ENCODE peak calls at places on chromosomes 11 and 22, in seven cellular contexts. R is endothelial cell, C is psoas muscle, G is tibial nerve, F is AG10803, U is GM13977, J is WTC11. N is an unnamed sample.

GRCh38 chr11:34850339-34850738 is 65.8 kb downstream of the APIP start:
- DNase-seq in R (no peak), C (no peak), G (no peak), F (no peak), U (no peak), J (no peak), N (no peak)

GRCh38 chr22:41696714-41697113 is 2.6 kb upstream of the MEI1 start:
- DNase-seq in R (no peak), C (no peak), G (no peak), F (no peak), U (no peak), J (no peak), N (no peak)

GRCh38 chr11:17610402-17610894 is 63.4 kb downstream of the OTOG start:
- DNase-seq in R (no peak), C (no peak), G (no peak), F (no peak), U (no peak), J (no peak), N (no peak)

GRCh38 chr22:38220653-38221386 is 19.0 kb downstream of the MAFF start:
- DNase-seq in R (no peak), C (no peak), G (no peak), F (no peak), U (no peak), J (no peak), N (no peak)

GRCh38 chr11:12818333-12819015 is 144.3 kb downstream of the TEAD1 start:
- DNase-seq in R (no peak), C (no peak), G (no peak), F (peak), U (no peak), J (no peak), N (no peak)

GRCh38 chr11:111764621-111765020 is 1.6 kb downstream of the PPP2R1B start:
- DNase-seq in R (no peak), C (no peak), G (no peak), F (peak), U (no peak), J (no peak), N (no peak)

GRCh38 chr11:7603031-7603781 is 70.1 kb downstream of the CYB5R2 start:
- DNase-seq in R (no peak), C (no peak), G (no peak), F (peak), U (no peak), J (no peak), N (no peak)

GRCh38 chr11:74004694-74005615 is 3.9 kb downstream of the UCP3 start:
- DNase-seq in R (no peak), C (no peak), G (no peak), F (no peak), U (no peak), J (no peak), N (peak)

GRCh38 chr11:86812322-86812670 is 12.0 kb downstream of the PRSS23 start:
- DNase-seq in R (no peak), C (no peak), G (no peak), F (no peak), U (no peak), J (no peak), N (no peak)

GRCh38 chr11:121814962-121815361 is 301.1 kb downstream of the BLID start:
- DNase-seq in R (no peak), C (no peak), G (no peak), F (peak), U (no peak), J (no peak), N (no peak)

GRCh38 chr11:128346808-128347207 is 240.6 kb downstream of the ETS1 start:
- DNase-seq in R (no peak), C (no peak), G (no peak), F (no peak), U (no peak), J (no peak), N (peak)

GRCh38 chr22:29263791-29264216 is 4.0 kb downstream of the RHBDD3 start:
- DNase-seq in R (no peak), C (no peak), G (no peak), F (no peak), U (no peak), J (no peak), N (no peak)

GRCh38 chr11:133981156-133981555 is 24.4 kb upstream of the IGSF9B start:
- DNase-seq in R (no peak), C (no peak), G (no peak), F (no peak), U (no peak), J (no peak), N (no peak)

GRCh38 chr11:27392278-27392677 is 29.3 kb upstream of the CCDC34 start:
- DNase-seq in R (no peak), C (no peak), G (no peak), F (no peak), U (no peak), J (no peak), N (no peak)

GRCh38 chr11:27388869-27389268 is 25.9 kb upstream of the CCDC34 start:
- DNase-seq in R (no peak), C (no peak), G (no peak), F (no peak), U (no peak), J (no peak), N (no peak)

GRCh38 chr11:27390959-27391326 is 27.9 kb upstream of the CCDC34 start:
- DNase-seq in R (no peak), C (no peak), G (no peak), F (peak), U (no peak), J (no peak), N (no peak)

GRCh38 chr11:27391336-27392015 is 28.5 kb upstream of the CCDC34 start:
- DNase-seq in R (no peak), C (no peak), G (no peak), F (no peak), U (no peak), J (no peak), N (no peak)

DNA sequence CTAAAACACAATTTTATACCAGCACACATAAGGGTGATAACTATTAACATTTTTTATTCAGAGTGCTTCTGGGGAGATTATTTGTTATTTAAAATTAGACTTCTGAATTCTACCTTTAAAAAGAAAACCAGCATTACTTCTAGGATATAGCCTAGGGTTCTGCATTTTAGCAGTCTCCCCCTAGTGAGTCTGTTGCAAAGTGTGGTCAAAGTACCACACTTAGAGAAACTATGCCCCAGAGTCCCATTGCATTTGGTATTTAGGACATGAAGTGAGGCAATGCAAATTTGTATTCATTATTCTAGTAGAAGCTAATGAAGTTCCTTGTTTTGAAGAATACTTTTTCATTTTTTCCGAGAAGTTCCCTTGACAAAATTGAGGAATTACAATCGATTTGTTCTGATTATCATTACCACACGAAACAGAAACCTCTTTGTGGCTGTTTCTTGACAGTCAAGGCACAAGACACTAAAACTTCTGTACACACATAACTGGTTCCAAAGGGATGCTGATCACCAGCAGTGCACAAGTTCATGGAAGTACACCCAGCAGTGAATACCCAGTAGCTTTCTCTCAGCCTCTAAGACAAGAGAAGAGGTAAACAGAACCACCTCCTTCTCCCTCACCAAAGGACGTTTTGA is 27.4 kb upstream of the CCDC34 start:
- DNase-seq in R (no peak), C (no peak), G (no peak), F (no peak), U (no peak), J (no peak), N (no peak)
- TF ChIP-seq CTCF in R (no peak), C (no peak), G (no peak), F (no peak), U (no peak), J (no peak), N (no peak)

DNA sequence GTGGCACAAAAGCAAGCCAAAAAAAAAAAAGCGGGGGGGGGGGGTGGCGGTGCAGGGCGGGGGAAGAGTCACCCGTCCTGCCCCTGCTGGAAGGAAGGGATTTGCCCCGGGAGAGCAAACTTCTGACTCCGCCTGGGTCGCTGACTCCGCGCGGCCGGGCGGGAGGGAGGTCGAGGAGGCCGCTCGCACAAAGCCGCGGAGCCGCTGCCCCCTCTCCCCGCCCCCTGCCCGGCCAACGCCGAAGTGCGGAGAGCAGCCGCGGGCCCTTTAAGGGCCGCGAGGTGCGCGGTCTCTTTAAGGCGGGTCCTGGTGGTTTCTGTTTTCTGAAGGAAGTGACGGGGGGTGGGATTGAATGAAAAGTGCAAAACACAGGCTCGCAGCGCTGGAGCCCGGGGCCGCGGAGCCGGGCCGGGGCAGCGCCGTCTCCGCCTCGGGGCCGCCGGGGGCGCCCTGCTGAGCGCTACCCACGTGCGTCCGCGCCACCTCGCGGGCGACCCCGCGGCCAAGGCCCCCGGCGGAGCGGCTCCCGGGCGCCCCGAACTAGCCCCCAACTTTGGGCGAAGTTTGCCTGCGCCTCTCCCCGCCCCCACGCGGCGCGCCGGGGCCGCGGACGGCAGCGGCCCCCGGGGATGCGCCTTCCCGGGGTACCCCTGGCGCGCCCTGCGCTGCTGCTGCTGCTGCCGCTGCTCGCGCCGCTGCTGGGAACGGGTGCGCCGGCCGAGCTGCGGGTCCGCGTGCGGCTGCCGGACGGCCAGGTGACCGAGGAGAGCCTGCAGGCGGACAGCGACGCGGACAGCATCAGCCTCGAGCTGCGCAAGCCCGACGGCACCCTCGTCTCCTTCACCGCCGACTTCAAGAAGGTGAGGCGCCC is at the start of gene OAF:
- DNase-seq in R (peak), C (peak), G (peak), F (peak), U (peak), J (peak), N (peak)
- TF ChIP-seq CTCF in R (no peak), C (no peak), G (no peak), F (peak), U (peak), J (no peak), N (no peak)

DNA sequence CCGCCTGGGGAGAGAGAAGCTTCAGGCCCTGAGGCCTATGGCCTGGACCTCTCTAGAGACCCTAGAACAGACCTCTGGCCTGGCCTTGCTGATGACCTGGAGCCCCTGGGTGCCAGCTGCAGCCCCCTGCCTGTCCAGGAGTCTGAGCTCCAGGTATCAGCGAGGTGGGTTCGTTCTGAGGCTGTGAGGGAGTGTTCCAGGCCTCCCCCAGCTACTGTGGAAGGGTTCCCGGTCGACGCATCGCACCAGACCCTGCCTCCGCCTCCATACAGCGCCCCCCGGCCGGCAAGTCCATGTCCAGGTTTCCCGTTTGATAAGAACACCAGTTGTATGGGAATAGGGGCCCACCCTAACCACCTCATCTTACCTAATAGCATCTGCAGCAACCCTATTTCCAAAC is 111.1 kb downstream of the KCNQ1 start:
- DNase-seq in R (no peak), C (no peak), G (no peak), F (no peak), U (no peak), J (peak), N (no peak)
- TF ChIP-seq CTCF in R (no peak), C (no peak), G (no peak), F (no peak), U (no peak), J (no peak), N (no peak)

GRCh38 chr11:81967242-81967641 is 766.4 kb downstream of the FAM181B start:
- DNase-seq in R (no peak), C (no peak), G (no peak), F (no peak), U (no peak), J (no peak), N (no peak)

GRCh38 chr11:81966340-81966739 is 767.3 kb downstream of the FAM181B start:
- DNase-seq in R (no peak), C (no peak), G (no peak), F (no peak), U (no peak), J (no peak), N (no peak)

GRCh38 chr11:81959341-81959740 is 774.3 kb downstream of the FAM181B start:
- DNase-seq in R (no peak), C (no peak), G (no peak), F (no peak), U (no peak), J (peak), N (no peak)

DNA sequence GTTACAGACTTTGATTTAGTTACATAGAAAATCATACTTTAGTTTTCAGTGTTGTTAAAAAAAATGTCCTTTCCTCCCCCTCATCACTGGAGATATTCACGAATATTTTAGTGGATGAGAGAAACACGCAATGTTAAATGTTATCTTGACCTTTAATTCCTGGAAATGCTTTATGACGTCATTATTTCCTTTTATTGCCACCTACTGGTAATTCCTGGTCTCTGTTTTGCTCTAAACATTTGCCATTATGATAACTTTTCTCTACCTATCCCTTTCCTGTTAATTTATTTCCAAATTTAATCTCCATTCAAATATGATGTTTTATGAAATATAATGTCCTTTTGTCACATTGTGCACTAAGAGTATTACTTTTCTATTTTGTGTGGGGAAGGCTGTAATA is 770.6 kb downstream of the FAM181B start:
- DNase-seq in R (no peak), C (no peak), G (no peak), F (no peak), U (no peak), J (no peak), N (no peak)
- TF ChIP-seq CTCF in R (peak), C (no peak), G (no peak), F (peak), U (peak), J (no peak), N (peak)